ENCODE peak calls at places on chromosomes 7 and 10, in four cellular contexts. L, B, O and D are unnamed samples.

GRCh38 chr7:68706291-68706690 is 892.0 kb upstream of the AUTS2 start:
- DNase-seq in L (no peak), B (no peak), O (peak; percentile 49), D (no peak)

GRCh38 chr7:144397086-144397485 is 6.4 kb downstream of the NOBOX start:
- DNase-seq in L (no peak), B (no peak), O (no peak), D (no peak)

GRCh38 chr10:62788861-62789467 is 15.6 kb upstream of the ADO start:
- DNase-seq in L (no peak), B (no peak), O (peak; percentile 51), D (no peak)

GRCh38 chr7:78115876-78116275 is 317.3 kb downstream of the PHTF2 start:
- DNase-seq in L (no peak), B (no peak), O (no peak), D (no peak)

GRCh38 chr7:139714163-139714901 is 63.5 kb downstream of the HIPK2 start:
- DNase-seq in L (no peak), B (no peak), O (no peak), D (no peak)

GRCh38 chr7:37365405-37365804 is 83.3 kb downstream of the ELMO1 start:
- DNase-seq in L (no peak), B (no peak), O (no peak), D (peak; percentile 61)

GRCh38 chr10:22997102-22997501 is 69.2 kb downstream of the ARMC3 start:
- DNase-seq in L (no peak), B (no peak), O (peak; percentile 60), D (no peak)

GRCh38 chr10:47277352-47278151 is 22.4 kb upstream of the GDF10 start:
- DNase-seq in L (no peak), B (peak; percentile 60), O (no peak), D (peak; percentile 94)

GRCh38 chr7:69772699-69773436 is 174.6 kb downstream of the AUTS2 start:
- DNase-seq in L (no peak), B (no peak), O (no peak), D (no peak)

GRCh38 chr10:12656518-12657142 is 307.3 kb downstream of the CAMK1D start:
- DNase-seq in L (no peak), B (no peak), O (peak; percentile 75), D (peak; percentile 80)

GRCh38 chr7:11294965-11295364 is 321.3 kb downstream of the PHF14 start:
- DNase-seq in L (no peak), B (no peak), O (no peak), D (no peak)

GRCh38 chr10:22229756-22230330 is 12.0 kb upstream of the EBLN1 start:
- DNase-seq in L (no peak), B (no peak), O (peak; percentile 44), D (no peak)

GRCh38 chr10:103232772-103233488 is 12.8 kb upstream of the RPEL1 start:
- DNase-seq in L (no peak), B (no peak), O (peak; percentile 52), D (peak; percentile 12)

GRCh38 chr10:16948335-16948734 is 131.1 kb upstream of the RSU1 start:
- DNase-seq in L (no peak), B (no peak), O (no peak), D (peak; percentile 62)

GRCh38 chr10:91247360-91248111 is 27.1 kb downstream of the PCGF5 start:
- DNase-seq in L (no peak), B (no peak), O (peak; percentile 69), D (no peak)

GRCh38 chr10:80477813-80478212 is 23.7 kb downstream of the TSPAN14 start:
- DNase-seq in L (no peak), B (no peak), O (peak; percentile 71), D (no peak)

GRCh38 chr10:27513451-27514191 is 9.5 kb downstream of the RAB18 start:
- DNase-seq in L (no peak), B (no peak), O (peak; percentile 57), D (no peak)

GRCh38 chr7:95690367-95690947 is 81.9 kb upstream of the DYNC1I1 start:
- DNase-seq in L (no peak), B (no peak), O (peak; percentile 59), D (peak; percentile 46)

GRCh38 chr7:4168041-4168440 is 514.1 kb upstream of the FOXK1 start:
- DNase-seq in L (no peak), B (no peak), O (no peak), D (no peak)

GRCh38 chr10:24428410-24428782 is 219.5 kb downstream of the KIAA1217 start:
- DNase-seq in L (no peak), B (no peak), O (peak; percentile 70), D (no peak)

GRCh38 chr7:54349259-54349658 is 192.9 kb upstream of the VSTM2A start:
- DNase-seq in L (no peak), B (no peak), O (peak; percentile 76), D (no peak)

GRCh38 chr10:117574546-117575146 is 32.1 kb downstream of the EMX2 start:
- DNase-seq in L (no peak), B (no peak), O (no peak), D (no peak)

GRCh38 chr10:77531441-77532001 is 106.1 kb downstream of the KCNMA1 start:
- DNase-seq in L (peak; percentile 57), B (no peak), O (peak; percentile 72), D (no peak)

GRCh38 chr10:123153486-123154091 is 613 bp upstream of the BUB3 start:
- DNase-seq in L (no peak), B (no peak), O (no peak), D (no peak)

GRCh38 chr10:121481222-121481621 is 117.0 kb downstream of the FGFR2 start:
- DNase-seq in L (no peak), B (no peak), O (no peak), D (no peak)

GRCh38 chr7:155714702-155715101 is 70.2 kb downstream of the RBM33 start:
- DNase-seq in L (no peak), B (no peak), O (no peak), D (no peak)

GRCh38 chr7:30238721-30239441 is 45.5 kb upstream of the ZNRF2 start:
- DNase-seq in L (peak; percentile 16), B (peak; percentile 45), O (peak; percentile 31), D (no peak)

GRCh38 chr10:124074471-124075109 is 18.8 kb downstream of the CHST15 start:
- DNase-seq in L (no peak), B (peak; percentile 26), O (no peak), D (peak; percentile 65)

GRCh38 chr7:91201731-91202130 is 62.5 kb upstream of the FZD1 start:
- DNase-seq in L (no peak), B (no peak), O (no peak), D (no peak)

GRCh38 chr10:71604324-71605018 is 115.1 kb downstream of the C10orf105 start:
- DNase-seq in L (no peak), B (no peak), O (no peak), D (no peak)

GRCh38 chr10:13526952-13527863 is 1.6 kb downstream of the BEND7 start:
- DNase-seq in L (no peak), B (no peak), O (peak; percentile 60), D (no peak)

GRCh38 chr7:98210513-98211220 is 572 bp upstream of the BHLHA15 start:
- DNase-seq in L (peak; percentile 45), B (no peak), O (no peak), D (no peak)

GRCh38 chr7:40714338-40715052 is 579.7 kb downstream of the SUGCT start:
- DNase-seq in L (no peak), B (no peak), O (peak; percentile 68), D (no peak)

GRCh38 chr7:131654668-131655326 is 98.4 kb upstream of the PODXL start:
- DNase-seq in L (peak; percentile 40), B (peak; percentile 82), O (peak; percentile 81), D (peak; percentile 51)

GRCh38 chr7:22647451-22648257 is 79.3 kb upstream of the IL6 start:
- DNase-seq in L (no peak), B (no peak), O (peak; percentile 99), D (no peak)

GRCh38 chr10:34273340-34273739 is 541.8 kb downstream of the PARD3 start:
- DNase-seq in L (no peak), B (no peak), O (no peak), D (no peak)

GRCh38 chr7:32905175-32905662 is 13.7 kb upstream of the KBTBD2 start:
- DNase-seq in L (peak; percentile 36), B (peak; percentile 80), O (peak; percentile 82), D (no peak)

GRCh38 chr7:102856036-102856435 is 56.8 kb upstream of the LRRC17 start:
- DNase-seq in L (no peak), B (no peak), O (no peak), D (no peak)